ENCODE peak calls at places on chromosome 18, in eight cellular contexts. I is hepatocyte, O is SJSA1, N is cardiac muscle cell, L is psoas muscle, E is mesendoderm, A is IMR-90, C is HFF-Myc. H is an unnamed sample.
A peak's percentile ranks its signal among the peaks of the same experiment; 100 is the strongest.

GRCh38 chr18:9987931-9988330 is 74.1 kb downstream of the VAPA start:
- DNase-seq in A (no peak), L (no peak), E (no peak), I (no peak), N (no peak), O (no peak), C (no peak), H (no peak)

GRCh38 chr18:58851874-58852273 is 12.8 kb upstream of the ZNF532 start:
- DNase-seq in N (no peak), C (no peak), O (no peak), E (peak; percentile 89), I (no peak), L (no peak), A (no peak), H (no peak)

GRCh38 chr18:8423051-8423558 is 186.1 kb upstream of the RAB12 start:
- DNase-seq in A (peak; percentile 65), C (peak; percentile 26), O (no peak), E (peak; percentile 31), I (peak; percentile 41), N (peak; percentile 69), L (no peak), H (no peak)

GRCh38 chr18:50928551-50928950 is 39.3 kb upstream of the ELAC1 start:
- DNase-seq in I (no peak), E (no peak), N (peak; percentile 4), O (no peak), C (no peak), L (no peak), A (peak; percentile 37), H (no peak)

GRCh38 chr18:62878305-62878704 is 163.0 kb downstream of the PHLPP1 start:
- DNase-seq in L (no peak), A (no peak), N (no peak), C (no peak), I (no peak), O (no peak), E (peak; percentile 47), H (no peak)

GRCh38 chr18:68922392-68922791 is 124.5 kb downstream of the CCDC102B start:
- DNase-seq in I (no peak), L (no peak), E (no peak), A (no peak), O (no peak), N (no peak), C (no peak), H (no peak)

GRCh38 chr18:63046375-63046774 is 273.2 kb downstream of the BCL2 start:
- DNase-seq in A (no peak), L (no peak), I (no peak), N (no peak), C (no peak), O (no peak), E (no peak), H (peak; percentile 43)

GRCh38 chr18:13260114-13260926 is 41.8 kb downstream of the LDLRAD4 start:
- DNase-seq in O (no peak), C (no peak), I (no peak), E (no peak), L (no peak), N (no peak), A (no peak), H (no peak)

GRCh38 chr18:56475250-56475649 is 163.1 kb downstream of the TXNL1 start:
- DNase-seq in N (no peak), L (no peak), I (no peak), A (no peak), E (no peak), O (no peak), C (no peak), H (no peak)

GRCh38 chr18:78240867-78241266 is 738.8 kb upstream of the SALL3 start:
- DNase-seq in C (no peak), E (peak; percentile 29), N (no peak), O (no peak), L (no peak), A (no peak), I (no peak), H (no peak)

GRCh38 chr18:33606621-33607020 is 28.6 kb downstream of the ASXL3 start:
- DNase-seq in L (no peak), C (no peak), I (no peak), E (peak; percentile 67), N (no peak), O (no peak), A (no peak), H (no peak)

GRCh38 chr18:14100503-14101286 is 31.5 kb downstream of the ZNF519 start:
- DNase-seq in E (no peak), C (no peak), N (no peak), O (no peak), I (no peak), L (no peak), A (no peak), H (no peak)

GRCh38 chr18:64165906-64166305 is 17.0 kb upstream of the LINC00305 start:
- DNase-seq in E (peak; percentile 20), L (no peak), N (no peak), I (no peak), C (no peak), O (no peak), A (no peak), H (no peak)

GRCh38 chr18:8654482-8655451 is 45.5 kb downstream of the RAB12 start:
- DNase-seq in C (peak; percentile 7), I (peak; percentile 27), A (peak; percentile 34), E (peak; percentile 69), L (no peak), O (no peak), N (peak; percentile 43), H (no peak)

GRCh38 chr18:34085140-34085739 is 139.5 kb downstream of the NOL4 start:
- DNase-seq in C (no peak), L (no peak), I (no peak), E (no peak), A (no peak), N (no peak), O (no peak), H (no peak)

GRCh38 chr18:46680784-46681695 is 24.0 kb upstream of the LOXHD1 start:
- DNase-seq in N (no peak), L (no peak), O (no peak), A (no peak), C (no peak), I (no peak), E (no peak), H (no peak)

GRCh38 chr18:6781846-6782245 is 52.3 kb downstream of the ARHGAP28 start:
- DNase-seq in O (no peak), E (no peak), C (peak; percentile 42), I (no peak), N (peak; percentile 65), L (no peak), A (peak; percentile 65), H (peak; percentile 70)

GRCh38 chr18:45416168-45416567 is 199.1 kb upstream of the SLC14A2 start:
- DNase-seq in A (no peak), L (no peak), E (no peak), C (no peak), I (peak; percentile 84), N (no peak), O (no peak), H (peak; percentile 95)

GRCh38 chr18:72086421-72086820 is 457.7 kb downstream of the CBLN2 start:
- DNase-seq in I (peak; percentile 52), A (no peak), N (peak; percentile 29), C (no peak), L (no peak), O (no peak), E (peak; percentile 60), H (peak; percentile 39)

GRCh38 chr18:28735731-28736130 is 558.8 kb upstream of the CDH2 start:
- DNase-seq in A (peak; percentile 89), I (no peak), N (peak; percentile 94), O (no peak), L (no peak), C (no peak), E (peak; percentile 46), H (no peak)

GRCh38 chr18:44943201-44943881 is 262.7 kb downstream of the SETBP1 start:
- DNase-seq in A (no peak), C (no peak), I (peak; percentile 28), O (peak; percentile 78), E (peak; percentile 91), L (no peak), N (peak; percentile 47), H (no peak)

GRCh38 chr18:32629990-32630389 is 142.8 kb downstream of the KLHL14 start:
- DNase-seq in C (no peak), N (no peak), O (no peak), E (no peak), I (no peak), A (no peak), L (no peak), H (no peak)

GRCh38 chr18:66749030-66749429 is 145.1 kb upstream of the CDH19 start:
- DNase-seq in I (no peak), C (no peak), A (no peak), O (no peak), E (peak; percentile 29), L (no peak), N (peak; percentile 63), H (no peak)

GRCh38 chr18:57780318-57781127 is 22.6 kb downstream of the ATP8B1 start:
- DNase-seq in C (peak; percentile 88), O (no peak), N (peak; percentile 88), L (no peak), E (peak; percentile 62), I (no peak), A (peak; percentile 94), H (peak; percentile 44)
- H3K4me3 ChIP-seq in C (peak overlapping the region; percentile 4), O (peak overlapping the region; percentile 10), N (no peak overlapping the region), L (no peak overlapping the region), E (no peak overlapping the region), I (no peak overlapping the region), A (peak overlapping the region; percentile 4), H (no peak overlapping the region)

GRCh38 chr18:48020337-48021250 is 90.1 kb upstream of the SMAD2 start:
- DNase-seq in I (no peak), A (no peak), C (no peak), E (no peak), N (no peak), O (no peak), L (no peak), H (no peak)
- H3K4me3 ChIP-seq in I (no peak overlapping the region), A (no peak overlapping the region), C (no peak overlapping the region), E (no peak overlapping the region), N (no peak overlapping the region), O (no peak overlapping the region), L (no peak overlapping the region), H (no peak overlapping the region)

GRCh38 chr18:35352283-35352682 is 8.1 kb upstream of the ZNF24 start:
- DNase-seq in E (peak; percentile 37), N (no peak), O (no peak), A (no peak), L (no peak), I (no peak), C (no peak), H (no peak)

GRCh38 chr18:35352778-35353177 is 8.6 kb upstream of the ZNF24 start:
- DNase-seq in L (no peak), E (no peak), I (no peak), A (no peak), O (no peak), N (no peak), C (no peak), H (no peak)

GRCh38 chr18:35355140-35355618 is 11.0 kb upstream of the ZNF24 start:
- DNase-seq in E (peak; percentile 96), O (peak; percentile 64), C (peak; percentile 69), L (peak; percentile 81), I (peak; percentile 85), A (peak; percentile 83), N (peak; percentile 92), H (peak; percentile 65)
- H3K4me3 ChIP-seq in E (no peak overlapping the region), O (no peak overlapping the region), C (no peak overlapping the region), L (peak overlapping the region; percentile 41), I (no peak overlapping the region), A (peak overlapping the region; percentile 6), N (no peak overlapping the region), H (no peak overlapping the region)

DNA sequence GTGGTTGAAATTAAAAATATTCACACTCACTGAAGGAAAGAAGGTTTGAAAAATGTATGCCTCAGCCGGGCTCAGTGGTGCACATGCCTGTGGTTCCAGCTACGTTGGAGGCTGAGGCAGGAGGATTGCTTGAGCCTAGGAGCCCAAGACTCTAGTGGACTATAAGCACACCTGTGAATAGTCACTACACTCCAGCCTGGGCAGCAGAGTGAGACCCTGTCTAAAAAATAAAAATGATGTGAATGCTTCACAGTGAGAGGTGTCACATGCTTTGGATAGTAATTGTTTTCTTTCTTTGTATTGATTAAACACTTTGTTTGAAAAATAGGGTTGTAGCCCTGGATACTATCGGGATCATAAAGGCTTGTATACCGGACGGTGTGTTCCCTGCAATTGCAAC is 138.6 kb upstream of the TTC39C start:
- DNase-seq in N (no peak), E (no peak), O (no peak), C (no peak), L (no peak), I (no peak), A (no peak), H (no peak)
- H3K4me3 ChIP-seq in N (no peak overlapping the region), E (no peak overlapping the region), O (no peak overlapping the region), C (no peak overlapping the region), L (no peak overlapping the region), I (no peak overlapping the region), A (no peak overlapping the region), H (no peak overlapping the region)